ENCODE peak calls at places on chromosome 15, in nine cellular contexts. Q is body of pancreas; O is left lung; E is breast epithelium; Y is A549; X is CD4-positive, alpha-beta memory T cell; S is neural progenitor cell; I is uterus; J is HCT116. P is an unnamed sample.

GRCh38 chr15:80367094-80367493 is 37.1 kb upstream of the ARNT2 start:
- DNase-seq in J (peak; percentile 45), E (no peak), S (peak; percentile 34), I (no peak), Q (no peak), X (no peak), O (no peak), Y (peak; percentile 24), P (no peak)

GRCh38 chr15:79329186-79329611 is 18.3 kb downstream of the TMED3 start:
- DNase-seq in S (no peak), O (no peak), X (no peak), I (no peak), Q (no peak), Y (no peak), J (no peak), E (no peak), P (no peak)

GRCh38 chr15:36642311-36642710 is 62.9 kb downstream of the CDIN1 start:
- DNase-seq in Y (no peak), S (no peak), E (no peak), O (no peak), Q (no peak), X (no peak), J (no peak), I (no peak), P (no peak)

GRCh38 chr15:74828835-74829234 is 2.4 kb downstream of the CPLX3 start:
- DNase-seq in Q (no peak), Y (no peak), J (no peak), S (no peak), E (no peak), O (no peak), X (no peak), I (no peak), P (no peak)

GRCh38 chr15:99682455-99682854 is 50.8 kb downstream of the LYSMD4 start:
- DNase-seq in I (no peak), Y (no peak), J (no peak), Q (no peak), S (no peak), O (no peak), X (no peak), E (no peak), P (no peak)

GRCh38 chr15:68885070-68885469 is 45.3 kb upstream of the SPESP1 start:
- DNase-seq in E (no peak), Y (no peak), O (no peak), X (no peak), I (no peak), J (no peak), Q (no peak), S (no peak), P (no peak)

GRCh38 chr15:58247803-58248503 is 109.8 kb downstream of the AQP9 start:
- DNase-seq in O (peak; percentile 88), I (no peak), Q (peak; percentile 60), S (no peak), E (peak; percentile 71), X (no peak), J (no peak), Y (no peak), P (peak; percentile 6)

GRCh38 chr15:37536967-37537624 is 397.3 kb upstream of the TMCO5A start:
- DNase-seq in O (no peak), E (no peak), Y (no peak), X (no peak), Q (no peak), I (no peak), S (no peak), J (no peak), P (no peak)

GRCh38 chr15:70269331-70269911 is 171.7 kb upstream of the TLE3 start:
- DNase-seq in Y (no peak), X (no peak), Q (no peak), O (no peak), E (no peak), J (no peak), I (no peak), S (peak; percentile 48), P (no peak)

GRCh38 chr15:42069496-42070275 is 24.7 kb downstream of the PLA2G4D start:
- DNase-seq in O (peak; percentile 14), E (no peak), I (no peak), X (no peak), J (no peak), Q (no peak), Y (no peak), S (no peak), P (no peak)

GRCh38 chr15:36501063-36501678 is 78.3 kb upstream of the CDIN1 start:
- DNase-seq in O (no peak), Q (peak; percentile 31), I (no peak), X (peak; percentile 7), Y (peak; percentile 13), E (no peak), J (peak; percentile 69), S (peak; percentile 85), P (no peak)

GRCh38 chr15:99143230-99143629 is 38.4 kb downstream of the SYNM start:
- DNase-seq in X (no peak), J (no peak), Y (no peak), E (no peak), I (no peak), Q (no peak), S (no peak), O (no peak), P (no peak)

GRCh38 chr15:27418729-27419128 is 447.7 kb downstream of the GABRG3 start:
- DNase-seq in S (peak; percentile 88), J (no peak), Y (no peak), O (no peak), Q (no peak), I (no peak), E (no peak), X (no peak), P (no peak)

GRCh38 chr15:34314491-34314890 is 23.1 kb downstream of the SLC12A6 start:
- DNase-seq in J (no peak), X (no peak), E (no peak), Y (no peak), Q (no peak), O (no peak), S (no peak), I (no peak), P (no peak)

GRCh38 chr15:92807971-92808571 is 92.1 kb upstream of the CHD2 start:
- DNase-seq in Q (no peak), J (no peak), Y (no peak), O (peak; percentile 47), X (no peak), S (no peak), E (no peak), I (no peak), P (no peak)

GRCh38 chr15:35698978-35699377 is 153.0 kb upstream of the DPH6 start:
- DNase-seq in I (no peak), Y (no peak), O (no peak), J (no peak), X (no peak), S (no peak), E (no peak), Q (no peak), P (no peak)

GRCh38 chr15:27091270-27091940 is 120.4 kb downstream of the GABRG3 start:
- DNase-seq in I (no peak), J (no peak), Q (no peak), Y (no peak), E (no peak), S (no peak), X (no peak), O (no peak), P (no peak)

GRCh38 chr15:80942746-80943565 is 46.7 kb downstream of the MESD start:
- DNase-seq in E (peak; percentile 75), I (peak; percentile 79), J (no peak), X (no peak), Q (no peak), Y (no peak), O (peak; percentile 20), S (no peak), P (no peak)

GRCh38 chr15:59688383-59688887 is 685 bp downstream of the BNIP2 start:
- DNase-seq in S (no peak), Y (peak; percentile 25), O (no peak), Q (peak; percentile 15), I (no peak), X (peak; percentile 55), E (no peak), J (peak; percentile 6), P (no peak)

GRCh38 chr15:60473135-60473534 is 5.8 kb downstream of the ICE2 start:
- DNase-seq in E (no peak), S (no peak), I (no peak), O (no peak), X (no peak), Y (no peak), Q (no peak), J (no peak), P (no peak)

GRCh38 chr15:82647045-82647834 is at the start of gene CPEB1:
- DNase-seq in I (peak; percentile 83), X (peak; percentile 18), Y (peak; percentile 66), O (no peak), J (no peak), Q (peak; percentile 52), S (peak; percentile 65), E (no peak), P (peak; percentile 40)

GRCh38 chr15:87579537-87579936 is 677.0 kb downstream of the NTRK3 start:
- DNase-seq in S (no peak), J (no peak), X (no peak), E (no peak), O (no peak), Y (no peak), Q (no peak), I (no peak), P (no peak)
- H3K27ac ChIP-seq in S (no peak overlapping the region), J (no peak overlapping the region), X (no peak overlapping the region), E (no peak overlapping the region), O (no peak overlapping the region), Y (no peak overlapping the region), Q (no peak overlapping the region), I (no peak overlapping the region), P (no peak overlapping the region)

GRCh38 chr15:101444015-101444414 is 45.5 kb downstream of the PCSK6 start:
- DNase-seq in E (no peak), O (no peak), Q (no peak), S (no peak), J (no peak), X (no peak), I (no peak), Y (no peak), P (no peak)
- H3K27ac ChIP-seq in E (no peak overlapping the region), O (no peak overlapping the region), Q (no peak overlapping the region), S (no peak overlapping the region), J (no peak overlapping the region), X (no peak overlapping the region), I (no peak overlapping the region), Y (no peak overlapping the region), P (no peak overlapping the region)

GRCh38 chr15:63450884-63451225 is 53.5 kb upstream of the USP3 start:
- DNase-seq in Q (no peak), I (no peak), E (no peak), O (no peak), S (no peak), Y (no peak), X (no peak), J (no peak), P (no peak)
- H3K27ac ChIP-seq in Q (no peak overlapping the region), I (no peak overlapping the region), E (no peak overlapping the region), O (no peak overlapping the region), S (no peak overlapping the region), Y (peak overlapping the region; percentile 93), X (no peak overlapping the region), J (no peak overlapping the region), P (no peak overlapping the region)

DNA sequence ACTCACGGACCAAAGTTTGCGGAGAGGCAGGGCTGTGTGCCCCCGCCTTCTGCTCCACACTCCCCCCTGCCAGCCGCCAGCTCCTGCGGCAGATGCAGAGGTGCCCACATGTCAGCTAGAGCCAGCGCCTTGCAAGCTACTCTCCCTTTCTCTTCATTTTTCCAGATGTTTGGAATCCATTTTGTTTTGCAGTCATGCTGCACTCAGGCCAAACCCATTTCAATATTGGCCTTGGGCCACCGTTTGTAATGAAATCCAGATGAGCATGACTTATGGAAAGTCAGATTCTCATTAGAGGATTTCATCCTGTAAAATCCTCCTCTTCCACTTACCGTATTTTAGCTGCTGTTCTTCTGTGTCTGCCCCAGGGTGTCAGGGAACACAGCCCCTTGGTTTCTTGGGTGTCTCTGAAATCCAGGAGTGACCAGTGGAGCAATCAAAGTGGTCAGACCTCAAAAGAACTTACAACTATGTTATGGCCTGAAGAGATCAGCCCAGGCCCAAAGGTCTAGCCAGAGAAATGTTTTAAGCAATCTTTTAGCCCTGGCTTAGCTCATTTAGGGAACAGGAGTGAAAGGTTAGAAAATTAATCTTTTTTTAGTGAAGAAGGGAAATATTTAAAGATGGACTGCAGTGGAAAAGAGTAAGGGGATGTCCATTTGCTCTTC is 65.8 kb downstream of the AAGAB start:
- DNase-seq in J (no peak), O (no peak), X (no peak), Q (no peak), S (no peak), Y (no peak), I (peak; percentile 81), E (no peak), P (no peak)
- H3K27ac ChIP-seq in J (no peak overlapping the region), O (peak overlapping the region; percentile 82), X (no peak overlapping the region), Q (no peak overlapping the region), S (no peak overlapping the region), Y (no peak overlapping the region), I (peak overlapping the region; percentile 91), E (peak overlapping the region; percentile 74), P (no peak overlapping the region)

P was measured in caudate nucleus.